ENCODE peak calls at places on chromosomes 5 and 9, in nine cellular contexts. B is cardiac muscle cell, G is transverse colon, U is lower lobe of right lung, P is pancreas, D is GM23338, R is upper lobe of right lung, Z is osteoblast, N is WERI-Rb-1. K is an unnamed sample.

GRCh38 chr9:120353501-120353900 is 226.5 kb downstream of the CDK5RAP2 start:
- DNase-seq in B (peak), G (no peak), U (no peak), P (no peak), D (no peak), R (no peak), Z (peak), N (no peak), K (no peak)

GRCh38 chr9:11275158-11275695 is 662.4 kb upstream of the PTPRD start:
- DNase-seq in B (no peak), G (no peak), U (no peak), P (no peak), D (no peak), R (no peak), Z (no peak), N (no peak), K (no peak)

GRCh38 chr5:143398053-143398355 is 5.5 kb downstream of the NR3C1 start:
- DNase-seq in B (no peak), G (no peak), U (no peak), P (no peak), D (no peak), R (no peak), Z (no peak), N (no peak), K (no peak)

GRCh38 chr5:131171276-131171815 is 602 bp downstream of the LYRM7 start:
- DNase-seq in B (no peak), G (peak), U (no peak), P (no peak), D (peak), R (no peak), Z (no peak), N (no peak), K (no peak)

GRCh38 chr5:142520885-142521284 is 165.0 kb downstream of the FGF1 start:
- DNase-seq in B (no peak), G (no peak), U (no peak), P (no peak), D (no peak), R (no peak), Z (no peak), N (no peak), K (no peak)

GRCh38 chr5:34053133-34053532 is 10.1 kb upstream of the C1QTNF3 start:
- DNase-seq in B (peak), G (no peak), U (no peak), P (no peak), D (no peak), R (no peak), Z (peak), N (no peak), K (no peak)

GRCh38 chr5:159442210-159442850 is 112.0 kb upstream of the IL12B start:
- DNase-seq in B (no peak), G (no peak), U (peak), P (no peak), D (peak), R (no peak), Z (no peak), N (peak), K (no peak)

GRCh38 chr9:34332370-34332964 is 3.1 kb downstream of the NUDT2 start:
- DNase-seq in B (peak), G (no peak), U (no peak), P (no peak), D (peak), R (no peak), Z (peak), N (peak), K (no peak)

GRCh38 chr5:72480836-72481235 is 26.4 kb downstream of the ZNF366 start:
- DNase-seq in B (no peak), G (no peak), U (no peak), P (no peak), D (no peak), R (no peak), Z (no peak), N (no peak), K (no peak)

GRCh38 chr5:116923344-116923743 is 348.7 kb upstream of the SEMA6A start:
- DNase-seq in B (no peak), G (no peak), U (no peak), P (no peak), D (peak), R (no peak), Z (no peak), N (peak), K (no peak)

GRCh38 chr5:84603557-84604185 is 219.0 kb upstream of the EDIL3 start:
- DNase-seq in B (peak), G (no peak), U (no peak), P (no peak), D (no peak), R (no peak), Z (no peak), N (no peak), K (peak)

GRCh38 chr5:140672455-140673186 is 755 bp downstream of the DND1 start:
- DNase-seq in B (peak), G (no peak), U (peak), P (peak), D (peak), R (no peak), Z (peak), N (no peak), K (no peak)

GRCh38 chr5:132837868-132838267 is 7.4 kb upstream of the SHROOM1 start:
- DNase-seq in B (no peak), G (peak), U (no peak), P (no peak), D (no peak), R (peak), Z (peak), N (no peak), K (no peak)

GRCh38 chr9:85430659-85431370 is 310.9 kb downstream of the AGTPBP1 start:
- DNase-seq in B (no peak), G (no peak), U (no peak), P (no peak), D (no peak), R (no peak), Z (no peak), N (no peak), K (no peak)

GRCh38 chr5:88929385-88929784 is 46.4 kb upstream of the MEF2C start:
- DNase-seq in B (no peak), G (no peak), U (no peak), P (no peak), D (no peak), R (no peak), Z (no peak), N (no peak), K (no peak)

GRCh38 chr5:56094579-56095361 is 100.0 kb upstream of the IL6ST start:
- DNase-seq in B (no peak), G (no peak), U (no peak), P (no peak), D (no peak), R (no peak), Z (no peak), N (no peak), K (no peak)

GRCh38 chr5:169270827-169271226 is 30.1 kb downstream of the SLIT3 start:
- DNase-seq in B (no peak), G (no peak), U (no peak), P (no peak), D (no peak), R (no peak), Z (no peak), N (no peak), K (no peak)

GRCh38 chr5:11700376-11700775 is 203.9 kb downstream of the CTNND2 start:
- DNase-seq in B (no peak), G (no peak), U (no peak), P (no peak), D (no peak), R (no peak), Z (no peak), N (no peak), K (no peak)
- H3K4me3 ChIP-seq in B (no peak), G (no peak), U (no peak), P (no peak), D (no peak), R (no peak), Z (no peak), N (no peak), K (no peak)

DNA sequence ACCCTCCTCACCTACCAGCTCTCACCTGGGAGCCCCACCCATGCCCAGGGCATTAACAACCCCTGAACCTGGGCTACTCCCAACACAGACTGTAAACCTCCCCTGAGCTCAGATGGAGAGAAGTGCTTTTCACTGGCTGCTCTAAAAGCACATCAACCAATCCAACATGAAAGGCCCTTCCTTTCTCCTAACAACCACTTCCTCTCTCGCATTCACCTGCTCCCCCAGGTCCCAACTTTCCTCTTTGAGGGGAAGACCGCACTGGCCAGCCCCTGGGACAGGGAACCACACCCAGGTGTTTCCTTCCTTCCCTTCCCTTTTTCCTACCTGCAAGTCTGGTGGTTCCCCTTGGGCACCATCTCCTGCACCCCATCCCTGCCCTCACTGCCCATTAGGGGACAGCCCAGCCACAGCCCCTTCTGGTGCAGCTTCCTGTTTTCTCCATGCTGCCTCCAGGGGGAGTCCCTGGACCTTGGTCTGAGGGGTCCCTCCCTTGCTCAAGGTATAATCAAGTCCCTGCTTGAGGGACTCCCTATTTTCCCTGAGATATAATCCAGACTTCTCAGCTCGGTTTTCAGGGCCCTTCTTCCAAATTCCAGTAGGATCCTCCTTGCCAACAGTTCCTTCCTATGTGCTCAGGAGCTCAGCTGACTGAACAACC is 30.5 kb upstream of the DAB2IP start:
- DNase-seq in B (peak), G (no peak), U (no peak), P (no peak), D (peak), R (no peak), Z (peak), N (peak), K (no peak)
- H3K27ac ChIP-seq in B (peak), G (peak), U (no peak), P (peak), D (peak), R (no peak), Z (no peak), N (peak), K (no peak)

DNA sequence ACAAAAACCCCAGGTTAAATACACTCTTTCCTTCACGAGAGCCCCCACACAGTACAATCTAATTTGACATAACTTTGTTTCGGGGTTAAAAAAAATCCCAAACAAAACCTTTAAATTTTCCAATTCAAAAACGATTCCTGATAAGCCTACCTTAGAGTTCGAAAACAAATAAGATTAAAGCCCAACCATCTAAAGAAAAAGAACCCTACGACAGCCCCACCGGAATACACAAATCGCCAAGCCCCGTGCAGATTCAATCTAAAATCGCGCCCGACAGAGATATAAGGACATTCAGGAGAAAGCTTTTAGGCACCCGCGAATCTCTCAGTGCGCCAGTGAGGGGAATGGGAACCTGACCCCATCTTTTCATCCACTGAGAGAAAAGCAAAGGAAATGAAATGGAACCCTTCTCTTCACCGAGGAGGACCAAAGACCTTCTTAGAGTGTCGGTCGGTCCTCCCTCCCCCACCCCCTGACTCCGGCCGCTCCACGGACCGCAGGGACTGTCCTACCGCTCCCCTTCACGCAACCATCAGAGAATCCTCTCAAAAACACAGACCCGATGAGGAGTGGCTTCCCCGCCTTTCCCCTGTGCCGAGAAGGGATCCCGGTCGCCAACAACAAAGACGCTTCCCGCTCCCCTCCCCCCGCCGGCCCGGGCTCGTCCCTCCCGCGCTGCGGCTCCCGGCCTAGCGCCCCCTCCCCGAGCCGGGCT is 949 bp downstream of the ABHD17B start:
- DNase-seq in B (peak), G (peak), U (peak), P (no peak), D (peak), R (peak), Z (peak), N (peak), K (peak)
- TF ChIP-seq CTCF in B (no peak), G (no peak), U (no peak), P (no peak), D (no peak), R (no peak), Z (no peak), N (no peak), K (no peak)

GRCh38 chr9:128026255-128027165 is 40.6 kb downstream of the NAIF1 start:
- DNase-seq in B (peak), G (peak), U (no peak), P (no peak), D (no peak), R (no peak), Z (peak), N (no peak), K (no peak)
- H3K4me3 ChIP-seq in B (no peak), G (no peak), U (no peak), P (no peak), D (no peak), R (no peak), Z (no peak), N (no peak), K (no peak)

GRCh38 chr9:81530407-81530810 is 158.9 kb downstream of the TLE1 start:
- DNase-seq in B (no peak), G (peak), U (no peak), P (no peak), D (no peak), R (no peak), Z (no peak), N (no peak), K (no peak)
- H3K27ac ChIP-seq in B (no peak), G (no peak), U (no peak), P (peak), D (no peak), R (no peak), Z (no peak), N (no peak), K (no peak)

K was measured in tibial artery.